ENCODE peak calls at places on chromosomes 16 and 17, in six cellular contexts. U, Y, B, P, V and X are unnamed samples.

GRCh38 chr16:5015351-5015750 is 18.4 kb downstream of the NAGPA start:
- DNase-seq in U (no peak), Y (no peak), B (no peak), P (no peak), V (no peak), X (no peak)

GRCh38 chr16:1941924-1942809 is 832 bp downstream of the MSRB1 start:
- DNase-seq in U (no peak), Y (peak), B (no peak), P (peak), V (no peak), X (no peak)

GRCh38 chr16:77960771-77961170 is 61.6 kb upstream of the CLEC3A start:
- DNase-seq in U (no peak), Y (no peak), B (no peak), P (no peak), V (no peak), X (no peak)

GRCh38 chr17:11485802-11486421 is 112.4 kb upstream of the DNAH9 start:
- DNase-seq in U (no peak), Y (no peak), B (no peak), P (no peak), V (no peak), X (no peak)

GRCh38 chr17:16460796-16461605 is 31.0 kb downstream of the LRRC75A start:
- DNase-seq in U (no peak), Y (no peak), B (no peak), P (no peak), V (no peak), X (no peak)

GRCh38 chr17:6641374-6641818 is 536 bp downstream of the TXNDC17 start:
- DNase-seq in U (no peak), Y (no peak), B (no peak), P (no peak), V (no peak), X (no peak)

GRCh38 chr17:40020146-40020545 is 4.9 kb downstream of the CSF3 start:
- DNase-seq in U (no peak), Y (no peak), B (no peak), P (no peak), V (no peak), X (no peak)

GRCh38 chr16:55638256-55638655 is 17.5 kb upstream of the SLC6A2 start:
- DNase-seq in U (no peak), Y (no peak), B (no peak), P (no peak), V (no peak), X (no peak)

GRCh38 chr17:40582328-40582901 is 17.1 kb upstream of the CCR7 start:
- DNase-seq in U (no peak), Y (no peak), B (peak), P (peak), V (no peak), X (no peak)

GRCh38 chr16:1770328-1771071 is 843 bp downstream of the NME3 start:
- DNase-seq in U (no peak), Y (peak), B (peak), P (peak), V (no peak), X (no peak)

GRCh38 chr17:57810740-57811632 is 38.9 kb downstream of the MRPS23 start:
- DNase-seq in U (peak), Y (peak), B (no peak), P (no peak), V (no peak), X (no peak)

GRCh38 chr17:7852262-7852670 is 2.6 kb upstream of the TMEM88 start:
- DNase-seq in U (no peak), Y (no peak), B (no peak), P (peak), V (no peak), X (no peak)

GRCh38 chr17:4576729-4577322 is 7.5 kb upstream of the SMTNL2 start:
- DNase-seq in U (no peak), Y (no peak), B (peak), P (no peak), V (no peak), X (no peak)

GRCh38 chr16:23353440-23353839 is 51.3 kb downstream of the SCNN1B start:
- DNase-seq in U (no peak), Y (no peak), B (no peak), P (no peak), V (no peak), X (no peak)

GRCh38 chr17:72640415-72641165 is 451.9 kb downstream of the SLC39A11 start:
- DNase-seq in U (no peak), Y (no peak), B (peak), P (peak), V (no peak), X (no peak)

GRCh38 chr16:65845466-65846209 is 520.9 kb upstream of the CDH5 start:
- DNase-seq in U (no peak), Y (peak), B (peak), P (no peak), V (no peak), X (no peak)

GRCh38 chr16:73735018-73735417 is 561.6 kb upstream of the PSMD7 start:
- DNase-seq in U (no peak), Y (peak), B (no peak), P (no peak), V (no peak), X (no peak)

GRCh38 chr17:61587242-61587641 is 3.8 kb downstream of the NACA2 start:
- DNase-seq in U (no peak), Y (no peak), B (no peak), P (no peak), V (no peak), X (no peak)

GRCh38 chr17:30415491-30415890 is 36.8 kb downstream of the CPD start:
- DNase-seq in U (no peak), Y (peak), B (no peak), P (no peak), V (no peak), X (no peak)

GRCh38 chr17:40453881-40454630 is 10.8 kb downstream of the IGFBP4 start:
- DNase-seq in U (no peak), Y (peak), B (no peak), P (no peak), V (no peak), X (no peak)

GRCh38 chr17:38574712-38575111 is 31.0 kb downstream of the SRCIN1 start:
- DNase-seq in U (no peak), Y (no peak), B (no peak), P (no peak), V (no peak), X (no peak)

GRCh38 chr16:11386791-11387546 is 41.7 kb downstream of the RMI2 start:
- DNase-seq in U (no peak), Y (no peak), B (peak), P (no peak), V (no peak), X (no peak)
- TF ChIP-seq CTCF in U (peak), Y (peak), B (peak), P (peak), V (peak), X (peak)

GRCh38 chr16:54542805-54543504 is 256.4 kb upstream of the IRX3 start:
- DNase-seq in U (no peak), Y (no peak), B (no peak), P (no peak), V (no peak), X (no peak)

GRCh38 chr16:54533856-54534490 is 247.4 kb upstream of the IRX3 start:
- DNase-seq in U (no peak), Y (no peak), B (no peak), P (no peak), V (no peak), X (no peak)

GRCh38 chr16:54540525-54541180 is 254.1 kb upstream of the IRX3 start:
- DNase-seq in U (no peak), Y (no peak), B (no peak), P (peak), V (no peak), X (no peak)

DNA sequence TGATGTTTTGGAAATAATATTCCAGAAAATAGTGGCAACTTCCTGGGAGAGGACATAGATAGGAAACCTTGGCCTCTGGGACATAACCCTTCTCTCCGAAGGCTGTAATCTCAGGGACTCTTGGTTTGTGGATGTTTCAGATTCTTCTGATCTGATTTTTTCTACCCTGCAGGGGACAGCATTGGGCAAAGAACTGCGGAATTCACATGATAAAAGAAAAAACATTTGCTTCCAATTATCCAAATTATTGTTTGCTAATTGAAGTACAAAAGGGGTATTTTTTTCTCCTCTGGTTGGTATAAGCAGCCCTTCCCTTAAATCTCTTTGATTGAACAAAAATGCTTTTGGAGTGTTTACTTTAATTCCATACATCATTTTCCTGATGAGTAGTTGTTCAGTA is 251.7 kb upstream of the IRX3 start:
- DNase-seq in U (no peak), Y (no peak), B (no peak), P (no peak), V (no peak), X (no peak)
- TF ChIP-seq CTCF in U (no peak), Y (no peak), B (no peak), P (peak), V (no peak), X (peak)

GRCh38 chr17:15446036-15446435 is 21.4 kb downstream of the CDRT4 start:
- DNase-seq in U (no peak), Y (no peak), B (peak), P (no peak), V (no peak), X (no peak)
- TF ChIP-seq CTCF in U (no peak), Y (no peak), B (peak), P (no peak), V (no peak), X (no peak)

GRCh38 chr16:87233928-87234327 is 83.3 kb downstream of the C16orf95 start:
- DNase-seq in U (no peak), Y (peak), B (peak), P (no peak), V (no peak), X (no peak)
- TF ChIP-seq CTCF in U (no peak), Y (peak), B (peak), P (no peak), V (peak), X (peak)

GRCh38 chr17:74748529-74749261 is at the start of gene NHERF1:
- DNase-seq in U (peak), Y (peak), B (peak), P (peak), V (peak), X (peak)

GRCh38 chr17:74748279-74748528 is 224 bp upstream of the NHERF1 start:
- DNase-seq in U (no peak), Y (no peak), B (no peak), P (no peak), V (no peak), X (no peak)

GRCh38 chr17:74750327-74751069 is 2.1 kb downstream of the NHERF1 start:
- DNase-seq in U (no peak), Y (no peak), B (no peak), P (no peak), V (no peak), X (no peak)

GRCh38 chr17:74750039-74750326 is 1.6 kb downstream of the NHERF1 start:
- DNase-seq in U (no peak), Y (no peak), B (no peak), P (no peak), V (no peak), X (no peak)

DNA sequence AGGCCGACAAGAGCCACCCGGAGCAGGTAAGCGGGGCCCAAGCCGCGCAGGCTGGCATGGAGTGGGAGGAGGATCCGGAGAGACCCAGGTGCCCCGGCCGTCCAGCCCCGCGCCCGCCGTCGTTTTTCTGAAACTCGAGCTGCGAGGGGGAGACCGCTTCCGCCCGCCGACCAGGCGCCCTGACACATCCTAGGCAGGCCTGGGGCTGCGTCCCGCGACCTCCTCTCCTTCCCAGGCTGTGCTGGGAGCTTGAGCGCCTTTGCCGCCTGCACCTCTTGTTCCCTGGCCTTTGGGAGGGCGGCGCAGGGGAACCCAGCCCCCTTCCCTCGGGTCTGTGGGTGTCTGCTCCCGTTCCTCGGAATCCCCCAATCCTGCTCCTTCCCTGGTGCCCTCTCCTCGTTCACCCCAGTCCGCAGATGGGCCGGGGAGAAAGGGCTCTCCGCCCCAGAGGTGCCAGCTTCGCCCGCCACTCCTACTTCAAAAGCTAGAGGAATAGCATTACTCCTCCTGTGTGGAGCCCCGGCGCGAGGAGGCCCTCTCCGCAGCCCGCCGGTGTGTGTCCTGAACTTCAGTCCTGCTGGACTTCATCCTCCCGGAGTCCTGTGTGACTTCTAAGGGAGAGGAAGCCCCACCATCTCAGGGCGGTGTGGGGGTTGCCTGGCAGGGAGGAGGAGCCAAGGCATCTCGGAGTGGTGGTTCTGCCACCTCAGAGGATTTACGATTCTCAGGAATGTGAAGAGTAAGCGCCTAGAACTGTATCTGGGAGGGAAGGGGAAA is 1.0 kb downstream of the NHERF1 start:
- DNase-seq in U (no peak), Y (peak), B (peak), P (no peak), V (no peak), X (no peak)
- TF ChIP-seq CTCF in U (no peak), Y (no peak), B (no peak), P (no peak), V (no peak), X (peak)

DNA sequence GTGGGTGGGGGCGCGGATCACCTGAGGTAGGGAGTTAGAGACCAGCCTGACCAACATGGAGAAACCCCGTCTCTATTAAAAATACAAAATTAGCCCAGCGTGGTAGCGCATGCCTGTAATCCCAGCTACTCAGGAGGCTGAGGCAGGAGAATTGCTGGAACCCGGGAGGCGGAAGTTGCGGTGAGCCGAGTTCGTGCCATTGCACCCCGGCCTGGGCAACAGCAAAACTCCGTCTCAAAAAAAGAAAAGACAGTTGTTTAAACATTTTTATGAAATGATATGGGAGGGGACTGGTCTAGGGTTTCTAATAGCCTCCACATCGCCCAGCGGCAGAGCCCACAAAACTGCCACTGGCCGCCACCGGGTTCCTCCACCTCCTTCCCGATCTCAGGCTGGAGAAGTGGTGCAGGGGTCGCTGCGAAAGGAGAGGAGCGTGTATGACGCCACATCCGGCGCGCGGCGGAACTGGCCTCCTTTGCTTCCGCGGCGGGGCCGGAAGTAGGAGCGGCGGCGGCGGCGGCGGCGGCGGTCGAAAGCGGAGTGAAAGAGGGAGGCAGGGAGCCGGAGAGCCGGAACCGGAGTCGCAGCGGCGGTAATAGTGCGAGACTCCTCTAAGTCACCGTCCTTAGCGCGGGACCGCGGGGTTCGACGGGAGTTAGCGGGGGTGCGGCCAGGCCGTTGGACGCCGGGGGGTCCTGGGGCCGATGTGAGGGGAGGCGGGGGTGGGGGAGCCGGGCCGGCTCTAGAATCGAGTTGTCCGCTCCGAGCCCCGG is at the start of gene PPP4C:
- DNase-seq in U (peak), Y (peak), B (peak), P (peak), V (peak), X (peak)
- TF ChIP-seq CTCF in U (no peak), Y (no peak), B (no peak), P (peak), V (no peak), X (no peak)

GRCh38 chr16:67477960-67478554 is 2.9 kb downstream of the ATP6V0D1 start:
- DNase-seq in U (no peak), Y (no peak), B (no peak), P (no peak), V (no peak), X (no peak)

GRCh38 chr16:67470314-67470713 is 10.6 kb downstream of the ATP6V0D1 start:
- DNase-seq in U (no peak), Y (no peak), B (no peak), P (peak), V (no peak), X (no peak)

GRCh38 chr16:67471758-67472384 is 9.1 kb downstream of the ATP6V0D1 start:
- DNase-seq in U (no peak), Y (no peak), B (no peak), P (no peak), V (no peak), X (no peak)

GRCh38 chr16:67474551-67474950 is 6.4 kb downstream of the ATP6V0D1 start:
- DNase-seq in U (no peak), Y (no peak), B (no peak), P (no peak), V (no peak), X (no peak)

GRCh38 chr16:67475051-67475450 is 5.9 kb downstream of the ATP6V0D1 start:
- DNase-seq in U (no peak), Y (no peak), B (no peak), P (no peak), V (no peak), X (no peak)
- TF ChIP-seq CTCF in U (no peak), Y (no peak), B (no peak), P (no peak), V (no peak), X (no peak)

GRCh38 chr17:81469266-81469665 is 43.3 kb downstream of the ACTG1 start:
- DNase-seq in U (no peak), Y (no peak), B (no peak), P (no peak), V (no peak), X (no peak)

GRCh38 chr17:81470270-81470943 is 42.2 kb downstream of the ACTG1 start:
- DNase-seq in U (no peak), Y (no peak), B (no peak), P (no peak), V (no peak), X (no peak)

GRCh38 chr17:81466564-81467472 is 45.8 kb downstream of the ACTG1 start:
- DNase-seq in U (no peak), Y (no peak), B (no peak), P (no peak), V (no peak), X (no peak)

GRCh38 chr17:81468111-81468764 is 44.4 kb downstream of the ACTG1 start:
- DNase-seq in U (no peak), Y (no peak), B (no peak), P (no peak), V (no peak), X (no peak)

DNA sequence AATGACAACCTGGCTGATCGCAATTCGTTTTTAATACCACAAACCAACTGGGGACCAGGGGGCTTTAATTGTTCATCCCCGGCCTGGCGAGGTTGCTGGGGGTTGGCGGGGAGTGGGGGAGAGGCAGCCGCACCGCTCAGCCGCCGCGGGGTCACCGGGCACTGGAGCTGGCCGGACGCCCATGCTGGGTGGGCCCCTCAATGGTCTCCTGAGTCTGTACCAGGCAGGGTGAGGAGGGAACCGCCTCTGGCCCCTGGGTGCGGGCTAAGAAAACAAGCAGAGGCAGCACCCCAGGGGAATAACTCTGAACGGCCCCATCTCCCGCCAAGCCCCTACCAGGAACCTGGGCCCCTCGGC is 43.9 kb downstream of the ACTG1 start:
- DNase-seq in U (no peak), Y (no peak), B (no peak), P (no peak), V (no peak), X (no peak)
- TF ChIP-seq CTCF in U (no peak), Y (no peak), B (no peak), P (no peak), V (no peak), X (no peak)

GRCh38 chr17:80477647-80478478 is 1.5 kb upstream of the NPTX1 start:
- DNase-seq in U (peak), Y (peak), B (peak), P (no peak), V (no peak), X (no peak)
- TF ChIP-seq CTCF in U (peak), Y (peak), B (peak), P (peak), V (peak), X (peak)